ENCODE peak calls at places on chromosomes 4 and X, in ten cellular contexts. D is mammary epithelial cell; P is fibroblast of lung; J is aorta; H is left lung; M is brain microvascular endothelial cell; Y is CD4-positive, alpha-beta memory T cell; Q is endodermal cell; S is uterus; V is naive thymus-derived CD4-positive, alpha-beta T cell. U is an unnamed sample.

GRCh38 chrX:134633832-134634231 is 24.4 kb downstream of the PLAC1 start:
- DNase-seq in D (no peak), P (no peak), V (no peak), Q (no peak), S (no peak), H (no peak), M (no peak), Y (no peak), J (no peak), U (no peak)

GRCh38 chrX:153416781-153417180 is 5.5 kb downstream of the ZFP92 start:
- DNase-seq in V (no peak), M (no peak), S (no peak), Y (no peak), Q (no peak), P (no peak), J (no peak), H (no peak), D (no peak), U (no peak)

GRCh38 chr4:80594696-80595095 is 259.2 kb downstream of the CFAP299 start:
- DNase-seq in J (no peak), Q (no peak), M (no peak), S (no peak), D (no peak), V (no peak), H (no peak), Y (no peak), P (no peak), U (no peak)

GRCh38 chr4:186404562-186405134 is 138.7 kb downstream of the F11 start:
- DNase-seq in M (no peak), D (no peak), S (no peak), Y (no peak), J (no peak), V (no peak), P (no peak), Q (no peak), H (no peak), U (no peak)

GRCh38 chr4:95531141-95531540 is 17.6 kb downstream of the UNC5C start:
- DNase-seq in Q (no peak), S (no peak), H (no peak), J (no peak), D (no peak), P (no peak), Y (no peak), V (no peak), M (no peak), U (peak; percentile 75)

GRCh38 chr4:143559757-143560147 is 46.2 kb downstream of the SMARCA5 start:
- DNase-seq in M (no peak), D (no peak), J (no peak), V (no peak), Y (no peak), S (no peak), H (no peak), Q (no peak), P (no peak), U (no peak)

GRCh38 chr4:95603393-95603792 is 54.6 kb upstream of the UNC5C start:
- DNase-seq in D (no peak), M (no peak), H (no peak), S (no peak), P (no peak), Q (no peak), V (no peak), Y (no peak), J (no peak), U (no peak)

GRCh38 chr4:6840062-6840976 is 57.8 kb downstream of the KIAA0232 start:
- DNase-seq in D (no peak), Q (no peak), J (no peak), M (peak; percentile 18), Y (no peak), S (no peak), H (no peak), P (peak; percentile 80), V (no peak), U (no peak)

GRCh38 chrX:76821276-76821675 is 393.8 kb downstream of the MAGEE1 start:
- DNase-seq in M (no peak), J (no peak), Y (no peak), Q (no peak), V (no peak), H (no peak), S (no peak), D (no peak), P (no peak), U (no peak)

GRCh38 chr4:89263265-89263664 is 44.3 kb downstream of the GPRIN3 start:
- DNase-seq in P (no peak), J (no peak), Q (no peak), Y (no peak), S (no peak), H (no peak), M (no peak), V (no peak), D (no peak), U (no peak)

GRCh38 chr4:167940217-167940616 is 152.1 kb upstream of the ANXA10 start:
- DNase-seq in H (no peak), Q (no peak), Y (no peak), D (no peak), J (no peak), S (no peak), M (no peak), V (no peak), P (peak; percentile 37), U (no peak)

GRCh38 chr4:128394778-128395177 is 107.2 kb upstream of the PGRMC2 start:
- DNase-seq in M (no peak), J (no peak), P (no peak), D (peak; percentile 25), S (no peak), Q (no peak), V (no peak), H (no peak), Y (no peak), U (no peak)

GRCh38 chr4:78720151-78720726 is 55.9 kb upstream of the BMP2K start:
- DNase-seq in V (no peak), J (no peak), P (no peak), M (no peak), D (no peak), S (no peak), Y (no peak), Q (no peak), H (no peak), U (no peak)

GRCh38 chrX:78923198-78924015 is 21.8 kb upstream of the P2RY10 start:
- DNase-seq in J (no peak), V (no peak), P (no peak), H (no peak), M (no peak), Q (no peak), D (no peak), Y (no peak), S (no peak), U (no peak)

DNA sequence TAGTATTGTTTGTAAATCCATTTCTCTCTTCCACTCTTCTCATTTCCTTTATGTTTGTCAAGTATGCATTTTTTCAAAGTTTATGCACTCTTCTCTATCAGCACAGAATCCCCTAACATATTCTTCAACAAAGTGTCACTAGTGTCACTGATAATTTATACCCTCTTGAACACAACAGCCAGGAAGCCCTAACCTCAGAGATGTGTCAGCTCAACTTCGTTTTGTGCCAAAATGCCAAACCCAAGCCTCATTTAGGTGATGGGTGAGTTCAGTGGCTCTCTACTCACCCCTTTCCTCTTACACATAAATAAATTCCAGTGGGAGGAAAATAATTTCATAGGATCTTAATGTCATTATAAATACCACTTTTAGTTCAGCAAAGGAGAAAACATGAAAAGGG is 22.4 kb upstream of the P2RY10 start:
- DNase-seq in S (no peak), Y (no peak), H (no peak), J (no peak), V (no peak), M (no peak), Q (no peak), D (no peak), P (no peak), U (no peak)
- H3K4me3 ChIP-seq in S (no peak overlapping the region), Y (no peak overlapping the region), H (no peak overlapping the region), J (no peak overlapping the region), V (no peak overlapping the region), M (no peak overlapping the region), Q (no peak overlapping the region), D (no peak overlapping the region), P (no peak overlapping the region), U (no peak overlapping the region)

DNA sequence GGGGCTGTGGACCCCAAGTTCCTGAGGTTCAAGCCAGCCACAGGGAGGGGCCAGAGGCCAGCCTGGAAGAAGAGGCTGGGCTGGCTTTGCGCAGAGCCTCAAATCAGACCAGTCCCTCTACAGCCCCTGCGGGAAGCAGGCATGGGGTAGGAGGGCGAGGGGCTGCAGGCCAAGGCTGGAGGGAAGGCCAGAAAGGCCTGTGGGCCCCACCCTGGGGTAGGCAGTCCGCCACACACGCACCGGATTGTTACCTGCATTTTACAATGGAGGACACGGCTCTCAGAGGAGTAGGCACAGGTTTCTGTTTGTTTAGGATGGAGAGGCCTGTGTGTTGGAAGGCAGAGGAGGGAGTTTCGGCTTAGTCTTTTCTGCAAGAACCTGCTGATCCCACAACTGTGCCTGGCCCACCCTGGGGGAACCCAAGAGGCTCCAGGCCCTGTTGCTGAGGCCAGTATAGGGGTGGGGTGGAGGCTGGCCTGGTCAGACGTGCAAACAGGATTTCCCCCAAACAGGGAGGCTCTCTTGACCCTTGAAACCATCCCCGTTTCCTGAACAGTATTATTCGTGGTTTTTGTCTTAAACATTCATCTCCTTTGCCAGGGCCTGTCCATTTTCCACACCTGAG is 659 bp upstream of the SLC49A3 start:
- DNase-seq in Q (no peak), M (no peak), V (no peak), P (no peak), Y (no peak), D (no peak), S (no peak), J (no peak), H (no peak), U (no peak)
- H3K4me3 ChIP-seq in Q (peak overlapping the region; percentile 27), M (peak overlapping the region; percentile 29), V (no peak overlapping the region), P (no peak overlapping the region), Y (no peak overlapping the region), D (no peak overlapping the region), S (peak overlapping the region; percentile 36), J (peak overlapping the region; percentile 30), H (peak overlapping the region; percentile 59), U (no peak overlapping the region)

DNA sequence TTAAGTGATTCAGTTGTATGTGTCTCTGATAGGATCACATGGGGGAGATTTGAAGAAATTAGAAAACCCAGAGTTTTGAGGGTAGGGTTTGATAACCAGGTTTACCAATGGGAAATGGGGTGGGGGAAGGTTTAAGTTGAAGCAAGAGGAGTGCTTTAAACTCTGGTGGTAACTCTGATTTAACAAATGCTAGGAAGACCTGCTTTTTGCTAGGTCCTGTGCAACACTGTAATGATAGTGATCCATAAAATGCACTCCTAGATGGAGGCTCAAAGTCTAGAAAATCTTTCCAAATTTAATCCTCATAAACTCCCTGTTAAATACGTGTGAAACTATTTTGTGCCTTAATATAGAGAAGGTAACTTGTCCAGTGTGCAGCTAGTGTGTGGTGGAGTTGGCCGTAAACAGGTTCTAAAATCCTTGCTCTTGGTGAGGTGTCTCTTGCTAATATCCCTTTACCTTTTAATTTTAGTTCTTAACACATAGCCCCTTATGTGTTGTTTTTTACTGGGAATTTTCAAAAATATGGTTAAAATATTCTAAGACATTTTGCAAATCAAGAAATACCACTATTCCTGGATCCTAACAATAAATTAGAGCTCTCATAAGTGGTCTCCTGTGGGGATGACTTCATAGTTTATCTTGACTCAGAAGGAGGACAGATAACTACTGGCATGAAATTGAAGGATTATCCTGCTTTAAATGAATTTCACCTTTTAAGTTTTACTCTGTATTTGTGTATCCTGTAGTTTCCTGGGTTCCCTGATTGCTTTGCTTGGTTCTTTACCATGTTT is 4.1 kb downstream of the RPL34 start:
- DNase-seq in J (no peak), S (no peak), V (no peak), M (no peak), P (no peak), D (no peak), Y (no peak), Q (no peak), H (no peak), U (no peak)
- H3K4me3 ChIP-seq in J (no peak overlapping the region), S (no peak overlapping the region), V (no peak overlapping the region), M (no peak overlapping the region), P (no peak overlapping the region), D (no peak overlapping the region), Y (no peak overlapping the region), Q (peak overlapping the region; percentile 99), H (no peak overlapping the region), U (no peak overlapping the region)

GRCh38 chr4:2041234-2042130 is 17.6 kb upstream of the NAT8L start:
- DNase-seq in Q (peak; percentile 97), V (peak; percentile 72), J (peak; percentile 92), M (peak; percentile 58), Y (peak; percentile 77), S (peak; percentile 41), D (peak; percentile 60), P (peak; percentile 75), H (peak; percentile 90), U (peak; percentile 70)
- H3K4me3 ChIP-seq in Q (peak overlapping the region; percentile 82), V (peak overlapping the region; percentile 76), J (peak overlapping the region; percentile 25), M (peak overlapping the region; percentile 73), Y (peak overlapping the region; percentile 14), S (peak overlapping the region; percentile 50), D (peak overlapping the region; percentile 82), P (peak overlapping the region; percentile 76), H (peak overlapping the region; percentile 52), U (peak overlapping the region; percentile 61)